ENCODE peak calls at places on chromosomes 4 and X, in seven cellular contexts. One of them, this sample, is unnamed.

GRCh38 chrX:100376581-100376980 is 33.5 kb downstream of the PCDH19 start:
- DNase-seq in heart right ventricle: no peak
- DNase-seq in cardiac muscle cell: peak
- DNase-seq in CD8-positive, alpha-beta T cell: no peak
- DNase-seq in esophagus squamous epithelium: no peak
- DNase-seq in PC-3: no peak
- DNase-seq in CD4-positive, alpha-beta T cell: no peak
- DNase-seq in this sample: no peak

GRCh38 chrX:19840899-19841648 is 46.3 kb downstream of the SH3KBP1 start:
- DNase-seq in cardiac muscle cell: no peak
- DNase-seq in CD4-positive, alpha-beta T cell: peak
- DNase-seq in CD8-positive, alpha-beta T cell: no peak
- DNase-seq in PC-3: no peak
- DNase-seq in esophagus squamous epithelium: no peak
- DNase-seq in heart right ventricle: no peak
- DNase-seq in this sample: no peak

GRCh38 chr4:38050560-38051350 is 90.6 kb downstream of the PTTG2 start:
- DNase-seq in esophagus squamous epithelium: no peak
- DNase-seq in CD4-positive, alpha-beta T cell: no peak
- DNase-seq in heart right ventricle: no peak
- DNase-seq in PC-3: no peak
- DNase-seq in CD8-positive, alpha-beta T cell: no peak
- DNase-seq in cardiac muscle cell: peak
- DNase-seq in this sample: no peak

GRCh38 chr4:40990202-40990898 is 224.0 kb downstream of the APBB2 start:
- DNase-seq in cardiac muscle cell: peak
- DNase-seq in heart right ventricle: no peak
- DNase-seq in CD8-positive, alpha-beta T cell: no peak
- DNase-seq in PC-3: peak
- DNase-seq in esophagus squamous epithelium: no peak
- DNase-seq in CD4-positive, alpha-beta T cell: no peak
- DNase-seq in this sample: peak

GRCh38 chrX:31331928-31332327 is 260.1 kb upstream of the FTHL17 start:
- DNase-seq in cardiac muscle cell: no peak
- DNase-seq in CD4-positive, alpha-beta T cell: no peak
- DNase-seq in heart right ventricle: no peak
- DNase-seq in CD8-positive, alpha-beta T cell: no peak
- DNase-seq in esophagus squamous epithelium: no peak
- DNase-seq in PC-3: no peak
- DNase-seq in this sample: no peak

GRCh38 chr4:63728480-63729177 is 680.6 kb downstream of the TECRL start:
- DNase-seq in CD8-positive, alpha-beta T cell: no peak
- DNase-seq in PC-3: no peak
- DNase-seq in CD4-positive, alpha-beta T cell: no peak
- DNase-seq in heart right ventricle: no peak
- DNase-seq in cardiac muscle cell: no peak
- DNase-seq in esophagus squamous epithelium: no peak
- DNase-seq in this sample: no peak

GRCh38 chr4:65170768-65171514 is 499.3 kb downstream of the EPHA5 start:
- DNase-seq in PC-3: no peak
- DNase-seq in esophagus squamous epithelium: no peak
- DNase-seq in CD4-positive, alpha-beta T cell: no peak
- DNase-seq in heart right ventricle: no peak
- DNase-seq in CD8-positive, alpha-beta T cell: no peak
- DNase-seq in cardiac muscle cell: no peak
- DNase-seq in this sample: no peak

GRCh38 chr4:157080605-157081004 is 4.7 kb downstream of the GLRB start:
- DNase-seq in cardiac muscle cell: no peak
- DNase-seq in heart right ventricle: no peak
- DNase-seq in PC-3: no peak
- DNase-seq in CD4-positive, alpha-beta T cell: no peak
- DNase-seq in esophagus squamous epithelium: no peak
- DNase-seq in CD8-positive, alpha-beta T cell: no peak
- DNase-seq in this sample: no peak

GRCh38 chr4:25862411-25863346 is at the start of gene SEL1L3:
- DNase-seq in cardiac muscle cell: peak
- DNase-seq in heart right ventricle: no peak
- DNase-seq in CD4-positive, alpha-beta T cell: peak
- DNase-seq in esophagus squamous epithelium: no peak
- DNase-seq in CD8-positive, alpha-beta T cell: peak
- DNase-seq in PC-3: peak
- DNase-seq in this sample: peak

GRCh38 chr4:123994917-123995316 is 598.3 kb downstream of the SPRY1 start:
- DNase-seq in CD4-positive, alpha-beta T cell: no peak
- DNase-seq in CD8-positive, alpha-beta T cell: no peak
- DNase-seq in cardiac muscle cell: no peak
- DNase-seq in esophagus squamous epithelium: no peak
- DNase-seq in heart right ventricle: no peak
- DNase-seq in PC-3: peak
- DNase-seq in this sample: no peak
- TF ChIP-seq CTCF in CD4-positive, alpha-beta T cell: no peak
- TF ChIP-seq CTCF in CD8-positive, alpha-beta T cell: no peak
- TF ChIP-seq CTCF in cardiac muscle cell: peak
- TF ChIP-seq CTCF in esophagus squamous epithelium: peak
- TF ChIP-seq CTCF in heart right ventricle: no peak
- TF ChIP-seq CTCF in PC-3: peak
- TF ChIP-seq CTCF in this sample: no peak

GRCh38 chr4:103374773-103375172 is 176.6 kb upstream of the CENPE start:
- DNase-seq in esophagus squamous epithelium: no peak
- DNase-seq in CD4-positive, alpha-beta T cell: no peak
- DNase-seq in cardiac muscle cell: no peak
- DNase-seq in CD8-positive, alpha-beta T cell: no peak
- DNase-seq in heart right ventricle: no peak
- DNase-seq in PC-3: no peak
- DNase-seq in this sample: no peak

GRCh38 chr4:103365285-103365684 is 167.1 kb upstream of the CENPE start:
- DNase-seq in heart right ventricle: no peak
- DNase-seq in esophagus squamous epithelium: no peak
- DNase-seq in cardiac muscle cell: no peak
- DNase-seq in CD4-positive, alpha-beta T cell: no peak
- DNase-seq in PC-3: no peak
- DNase-seq in CD8-positive, alpha-beta T cell: no peak
- DNase-seq in this sample: no peak

GRCh38 chr4:103372002-103372558 is 173.9 kb upstream of the CENPE start:
- DNase-seq in esophagus squamous epithelium: no peak
- DNase-seq in PC-3: peak
- DNase-seq in CD8-positive, alpha-beta T cell: no peak
- DNase-seq in cardiac muscle cell: peak
- DNase-seq in heart right ventricle: no peak
- DNase-seq in CD4-positive, alpha-beta T cell: no peak
- DNase-seq in this sample: no peak

GRCh38 chr4:103375278-103375677 is 177.1 kb upstream of the CENPE start:
- DNase-seq in PC-3: peak
- DNase-seq in CD8-positive, alpha-beta T cell: no peak
- DNase-seq in CD4-positive, alpha-beta T cell: no peak
- DNase-seq in esophagus squamous epithelium: no peak
- DNase-seq in cardiac muscle cell: peak
- DNase-seq in heart right ventricle: no peak
- DNase-seq in this sample: peak

GRCh38 chr4:103370336-103370735 is 172.2 kb upstream of the CENPE start:
- DNase-seq in PC-3: no peak
- DNase-seq in CD8-positive, alpha-beta T cell: no peak
- DNase-seq in CD4-positive, alpha-beta T cell: no peak
- DNase-seq in heart right ventricle: no peak
- DNase-seq in cardiac muscle cell: peak
- DNase-seq in esophagus squamous epithelium: no peak
- DNase-seq in this sample: no peak
- H3K27ac ChIP-seq in PC-3: no peak
- H3K27ac ChIP-seq in CD8-positive, alpha-beta T cell: no peak
- H3K27ac ChIP-seq in CD4-positive, alpha-beta T cell: no peak
- H3K27ac ChIP-seq in heart right ventricle: no peak
- H3K27ac ChIP-seq in cardiac muscle cell: no peak
- H3K27ac ChIP-seq in esophagus squamous epithelium: no peak
- H3K27ac ChIP-seq in this sample: no peak

GRCh38 chr4:8472166-8472688 is 31.6 kb downstream of the TRMT44 start:
- DNase-seq in heart right ventricle: no peak
- DNase-seq in esophagus squamous epithelium: no peak
- DNase-seq in cardiac muscle cell: no peak
- DNase-seq in PC-3: no peak
- DNase-seq in CD4-positive, alpha-beta T cell: no peak
- DNase-seq in CD8-positive, alpha-beta T cell: no peak
- DNase-seq in this sample: no peak

GRCh38 chr4:8474856-8475255 is 34.3 kb downstream of the TRMT44 start:
- DNase-seq in PC-3: no peak
- DNase-seq in esophagus squamous epithelium: no peak
- DNase-seq in cardiac muscle cell: no peak
- DNase-seq in heart right ventricle: no peak
- DNase-seq in CD4-positive, alpha-beta T cell: no peak
- DNase-seq in CD8-positive, alpha-beta T cell: no peak
- DNase-seq in this sample: no peak

GRCh38 chr4:8473198-8473919 is 32.8 kb downstream of the TRMT44 start:
- DNase-seq in cardiac muscle cell: no peak
- DNase-seq in PC-3: no peak
- DNase-seq in esophagus squamous epithelium: no peak
- DNase-seq in heart right ventricle: no peak
- DNase-seq in CD8-positive, alpha-beta T cell: no peak
- DNase-seq in CD4-positive, alpha-beta T cell: no peak
- DNase-seq in this sample: no peak

GRCh38 chr4:8472689-8473197 is 32.2 kb downstream of the TRMT44 start:
- DNase-seq in heart right ventricle: no peak
- DNase-seq in CD4-positive, alpha-beta T cell: no peak
- DNase-seq in PC-3: peak
- DNase-seq in CD8-positive, alpha-beta T cell: no peak
- DNase-seq in cardiac muscle cell: peak
- DNase-seq in esophagus squamous epithelium: no peak
- DNase-seq in this sample: no peak

GRCh38 chr4:8473920-8474590 is 33.5 kb downstream of the TRMT44 start:
- DNase-seq in esophagus squamous epithelium: no peak
- DNase-seq in CD4-positive, alpha-beta T cell: no peak
- DNase-seq in CD8-positive, alpha-beta T cell: no peak
- DNase-seq in PC-3: no peak
- DNase-seq in cardiac muscle cell: peak
- DNase-seq in heart right ventricle: no peak
- DNase-seq in this sample: no peak
- TF ChIP-seq CTCF in esophagus squamous epithelium: no peak
- TF ChIP-seq CTCF in CD4-positive, alpha-beta T cell: no peak
- TF ChIP-seq CTCF in CD8-positive, alpha-beta T cell: no peak
- TF ChIP-seq CTCF in PC-3: no peak
- TF ChIP-seq CTCF in cardiac muscle cell: no peak
- TF ChIP-seq CTCF in heart right ventricle: no peak
- TF ChIP-seq CTCF in this sample: no peak

DNA sequence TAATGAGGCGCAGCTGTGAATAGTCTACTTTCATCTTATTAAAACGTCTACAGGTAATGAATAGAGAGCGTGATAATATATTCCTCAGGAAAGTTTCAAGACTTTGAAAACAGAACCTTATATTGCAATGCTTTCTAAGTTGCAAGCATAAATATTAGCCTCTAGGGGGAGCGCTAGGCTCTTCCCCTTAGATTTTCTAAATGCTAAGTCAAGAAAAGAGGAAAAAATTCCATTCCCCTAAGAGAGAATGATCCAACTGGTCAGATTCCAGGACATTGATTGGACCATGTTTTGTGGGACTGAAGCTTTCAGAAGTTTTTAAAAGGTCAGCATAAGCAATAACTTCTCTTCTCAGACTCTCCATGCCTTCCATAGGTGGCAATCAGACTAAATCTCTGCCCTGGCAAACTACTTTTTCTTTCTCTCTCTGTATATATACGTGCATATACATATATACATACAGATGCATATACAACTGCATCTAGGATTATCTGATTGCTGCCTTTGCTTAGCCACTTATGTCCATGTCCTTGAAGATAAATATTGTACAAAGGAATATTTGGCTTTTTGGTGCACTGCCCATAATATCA is 492.9 kb downstream of the INPP4B start:
- DNase-seq in cardiac muscle cell: peak
- DNase-seq in CD8-positive, alpha-beta T cell: no peak
- DNase-seq in heart right ventricle: peak
- DNase-seq in PC-3: peak
- DNase-seq in CD4-positive, alpha-beta T cell: no peak
- DNase-seq in esophagus squamous epithelium: no peak
- DNase-seq in this sample: peak
- H3K27ac ChIP-seq in cardiac muscle cell: no peak
- H3K27ac ChIP-seq in CD8-positive, alpha-beta T cell: no peak
- H3K27ac ChIP-seq in heart right ventricle: peak
- H3K27ac ChIP-seq in PC-3: peak
- H3K27ac ChIP-seq in CD4-positive, alpha-beta T cell: peak
- H3K27ac ChIP-seq in esophagus squamous epithelium: no peak
- H3K27ac ChIP-seq in this sample: no peak

DNA sequence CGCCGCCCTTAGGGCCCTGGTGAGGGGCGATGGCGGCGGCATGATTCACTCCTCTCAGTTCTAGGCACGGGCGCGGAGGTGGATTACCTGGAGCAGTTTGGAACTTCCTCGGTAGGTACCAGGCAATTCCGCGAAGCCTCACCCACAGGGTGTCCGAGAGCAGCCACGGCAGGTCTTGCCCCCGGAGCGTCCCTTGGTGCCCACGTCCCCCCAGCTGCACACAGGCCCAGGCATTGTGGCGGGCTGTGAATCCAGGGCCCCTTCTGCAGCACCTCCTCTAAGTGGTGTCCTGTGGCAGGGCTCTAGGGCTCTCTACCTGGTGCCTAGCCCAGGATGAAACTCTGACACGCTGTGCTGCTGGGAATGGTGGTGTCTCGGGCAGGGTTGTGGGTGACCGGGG is 13.9 kb downstream of the TACC3 start:
- DNase-seq in esophagus squamous epithelium: no peak
- DNase-seq in cardiac muscle cell: no peak
- DNase-seq in heart right ventricle: no peak
- DNase-seq in PC-3: no peak
- DNase-seq in CD4-positive, alpha-beta T cell: no peak
- DNase-seq in CD8-positive, alpha-beta T cell: no peak
- DNase-seq in this sample: no peak
- TF ChIP-seq CTCF in esophagus squamous epithelium: no peak
- TF ChIP-seq CTCF in cardiac muscle cell: no peak
- TF ChIP-seq CTCF in heart right ventricle: no peak
- TF ChIP-seq CTCF in PC-3: no peak
- TF ChIP-seq CTCF in CD4-positive, alpha-beta T cell: no peak
- TF ChIP-seq CTCF in CD8-positive, alpha-beta T cell: no peak
- TF ChIP-seq CTCF in this sample: no peak

GRCh38 chr4:79281577-79282359 is 44.1 kb downstream of the NAA11 start:
- DNase-seq in CD8-positive, alpha-beta T cell: no peak
- DNase-seq in esophagus squamous epithelium: no peak
- DNase-seq in cardiac muscle cell: no peak
- DNase-seq in PC-3: no peak
- DNase-seq in CD4-positive, alpha-beta T cell: no peak
- DNase-seq in heart right ventricle: no peak
- DNase-seq in this sample: no peak
- H3K27ac ChIP-seq in CD8-positive, alpha-beta T cell: no peak
- H3K27ac ChIP-seq in esophagus squamous epithelium: no peak
- H3K27ac ChIP-seq in cardiac muscle cell: no peak
- H3K27ac ChIP-seq in PC-3: no peak
- H3K27ac ChIP-seq in CD4-positive, alpha-beta T cell: no peak
- H3K27ac ChIP-seq in heart right ventricle: no peak
- H3K27ac ChIP-seq in this sample: no peak

DNA sequence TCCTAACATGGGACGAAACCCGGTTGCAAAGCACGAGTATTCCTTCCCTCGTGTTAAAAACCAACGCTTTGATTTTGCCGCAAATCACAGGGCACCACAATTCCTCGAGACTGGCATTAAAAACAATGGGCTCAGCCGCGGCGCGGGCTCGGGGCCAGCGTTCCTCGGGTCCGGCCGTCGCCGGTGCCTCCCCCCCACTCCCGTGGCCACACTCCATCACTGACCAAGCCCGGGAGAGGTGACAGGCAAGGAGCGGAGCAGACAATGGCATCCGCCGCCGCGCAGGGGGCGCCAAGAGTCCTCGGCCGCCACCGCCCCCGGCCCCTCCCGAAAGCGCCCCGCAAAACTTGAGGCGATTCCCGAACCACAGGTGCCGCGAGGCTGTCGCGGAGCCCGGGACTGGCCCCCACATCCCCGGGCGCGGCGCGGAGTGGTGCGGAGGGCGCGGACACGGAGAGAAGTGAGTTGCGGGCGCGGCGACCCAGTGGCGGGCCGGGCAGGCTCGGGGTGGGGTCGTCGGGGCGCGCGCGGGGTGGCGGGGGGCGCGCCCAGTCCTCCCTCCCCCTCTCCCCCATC is 445 bp downstream of the AP1S2 start:
- DNase-seq in CD8-positive, alpha-beta T cell: peak
- DNase-seq in cardiac muscle cell: peak
- DNase-seq in heart right ventricle: peak
- DNase-seq in PC-3: peak
- DNase-seq in esophagus squamous epithelium: peak
- DNase-seq in CD4-positive, alpha-beta T cell: peak
- DNase-seq in this sample: no peak
- TF ChIP-seq CTCF in CD8-positive, alpha-beta T cell: peak
- TF ChIP-seq CTCF in cardiac muscle cell: peak
- TF ChIP-seq CTCF in heart right ventricle: no peak
- TF ChIP-seq CTCF in PC-3: peak
- TF ChIP-seq CTCF in esophagus squamous epithelium: no peak
- TF ChIP-seq CTCF in CD4-positive, alpha-beta T cell: peak
- TF ChIP-seq CTCF in this sample: peak